ENCODE peak calls at places on chromosomes 3 and 15, in ten cellular contexts. O, N, G, X, E, M, Y, D, L and T are unnamed samples.

GRCh38 chr3:194761384-194761783 is 75.7 kb downstream of the FAM43A start:
- DNase-seq in O (no peak), N (no peak), G (no peak), X (no peak), E (no peak), M (no peak), Y (no peak), D (no peak), L (no peak), T (no peak)

GRCh38 chr3:17142516-17142915 is 257.8 kb downstream of the PLCL2 start:
- DNase-seq in O (no peak), N (no peak), G (no peak), X (no peak), E (no peak), M (no peak), Y (no peak), D (no peak), L (no peak), T (no peak)

GRCh38 chr3:24110051-24110450 is 165.0 kb downstream of the NR1D2 start:
- DNase-seq in O (no peak), N (no peak), G (no peak), X (no peak), E (no peak), M (no peak), Y (no peak), D (no peak), L (no peak), T (no peak)

GRCh38 chr3:124926426-124927116 is 8.0 kb downstream of the MUC13 start:
- DNase-seq in O (no peak), N (no peak), G (no peak), X (peak), E (no peak), M (no peak), Y (no peak), D (no peak), L (no peak), T (no peak)

GRCh38 chr3:8490079-8490552 is 11.5 kb upstream of the LMCD1 start:
- DNase-seq in O (no peak), N (peak), G (no peak), X (peak), E (no peak), M (no peak), Y (peak), D (no peak), L (no peak), T (no peak)

GRCh38 chr3:177813322-177813721 is 616.0 kb upstream of the TBL1XR1 start:
- DNase-seq in O (no peak), N (peak), G (no peak), X (peak), E (no peak), M (no peak), Y (no peak), D (no peak), L (no peak), T (no peak)

GRCh38 chr3:127730171-127730570 is 57.4 kb downstream of the ABTB1 start:
- DNase-seq in O (no peak), N (no peak), G (no peak), X (no peak), E (no peak), M (no peak), Y (no peak), D (no peak), L (no peak), T (no peak)

GRCh38 chr3:77051927-77052542 is 12.1 kb downstream of the ROBO2 start:
- DNase-seq in O (no peak), N (no peak), G (no peak), X (no peak), E (no peak), M (no peak), Y (no peak), D (no peak), L (no peak), T (no peak)

GRCh38 chr15:85582076-85582718 is 201.8 kb downstream of the AKAP13 start:
- DNase-seq in O (no peak), N (peak), G (no peak), X (peak), E (no peak), M (peak), Y (no peak), D (peak), L (no peak), T (no peak)

GRCh38 chr15:32956006-32956405 is 238.2 kb downstream of the GREM1 start:
- DNase-seq in O (no peak), N (peak), G (no peak), X (peak), E (no peak), M (no peak), Y (peak), D (peak), L (no peak), T (no peak)
- TF ChIP-seq CTCF in O (peak), N (peak), G (no peak), X (peak), E (no peak), M (peak), Y (peak), D (peak), L (peak), T (no peak)

GRCh38 chr3:103367481-103367880 is 932.7 kb downstream of the ZPLD1 start:
- DNase-seq in O (no peak), N (no peak), G (no peak), X (no peak), E (no peak), M (no peak), Y (no peak), D (no peak), L (no peak), T (no peak)

DNA sequence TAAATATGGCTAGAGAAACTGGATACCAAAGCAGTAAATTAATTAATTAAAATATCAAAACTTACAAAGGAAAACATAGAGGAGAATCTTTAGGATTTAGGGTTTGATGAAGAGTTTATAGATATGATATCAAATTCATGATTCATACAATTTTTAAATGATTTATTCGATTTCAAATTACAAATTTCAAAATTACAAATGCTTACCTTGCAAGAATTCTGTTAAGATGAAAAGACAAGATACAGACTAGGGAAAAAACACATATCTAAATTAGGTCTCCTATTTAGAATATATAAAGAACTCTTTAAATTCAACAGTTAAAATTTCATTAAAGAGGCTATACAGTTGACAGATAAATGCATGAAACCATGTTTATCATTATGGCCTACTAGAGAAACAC is 930.7 kb downstream of the ZPLD1 start:
- DNase-seq in O (no peak), N (no peak), G (no peak), X (no peak), E (no peak), M (no peak), Y (no peak), D (no peak), L (no peak), T (no peak)
- TF ChIP-seq CTCF in O (no peak), N (no peak), G (no peak), X (no peak), E (no peak), M (no peak), Y (no peak), D (no peak), L (no peak), T (no peak)

GRCh38 chr15:78317145-78317836 is 17.9 kb upstream of the SKIC8 start:
- DNase-seq in O (no peak), N (peak), G (no peak), X (no peak), E (no peak), M (no peak), Y (peak), D (no peak), L (no peak), T (no peak)
- TF ChIP-seq CTCF in O (no peak), N (peak), G (no peak), X (peak), E (no peak), M (no peak), Y (no peak), D (no peak), L (no peak), T (no peak)

GRCh38 chr3:38738630-38739395 is 77.2 kb downstream of the SCN10A start:
- DNase-seq in O (peak), N (peak), G (no peak), X (peak), E (no peak), M (no peak), Y (no peak), D (peak), L (no peak), T (no peak)
- TF ChIP-seq CTCF in O (peak), N (peak), G (peak), X (peak), E (peak), M (peak), Y (no peak), D (peak), L (peak), T (no peak)

DNA sequence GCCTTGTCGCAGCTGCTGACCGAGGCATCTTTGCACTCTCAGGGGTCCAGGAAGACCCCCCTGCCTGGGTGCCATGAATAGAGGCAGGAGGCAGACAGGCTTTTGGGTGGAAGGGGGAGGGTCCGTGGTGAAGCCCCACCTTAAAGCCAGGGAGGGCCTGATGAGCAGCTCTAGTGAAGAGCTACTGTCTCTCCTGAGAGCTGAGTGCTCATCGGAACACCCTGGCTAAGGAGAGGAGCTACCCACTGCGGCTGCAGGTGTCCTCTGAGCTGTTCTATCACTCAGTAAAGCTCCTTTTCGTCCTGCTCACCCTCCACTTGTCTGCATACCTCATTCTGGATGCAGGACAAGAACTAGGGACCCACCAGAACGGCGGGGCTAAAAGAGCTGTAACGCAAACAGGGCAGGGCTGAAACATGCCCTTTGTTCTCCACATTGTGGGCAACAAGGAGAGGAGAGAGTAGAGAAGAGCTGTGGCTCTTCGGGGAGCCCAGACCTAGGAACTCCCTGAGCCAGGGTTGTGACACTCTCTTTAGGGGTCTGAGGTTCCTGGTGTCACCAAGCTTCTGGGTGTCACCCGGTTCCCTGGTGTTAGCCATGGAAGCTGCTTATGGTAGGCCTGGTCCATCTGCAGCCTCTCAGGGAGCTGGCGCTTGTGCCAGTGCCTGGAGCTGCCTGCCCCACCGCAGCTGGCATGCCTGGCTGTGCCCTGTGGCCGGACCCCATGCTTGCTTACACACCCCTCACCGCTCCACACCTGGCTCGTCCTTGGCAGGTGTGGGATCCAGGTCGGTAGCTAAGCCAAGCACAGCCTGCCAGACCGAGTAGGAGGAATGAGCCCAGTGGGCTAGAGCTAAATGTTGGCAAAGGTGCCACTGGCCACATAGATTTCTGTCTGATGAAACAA is 26.2 kb upstream of the TFG start:
- DNase-seq in O (no peak), N (no peak), G (no peak), X (no peak), E (peak), M (no peak), Y (no peak), D (no peak), L (no peak), T (no peak)
- TF ChIP-seq CTCF in O (no peak), N (no peak), G (no peak), X (no peak), E (no peak), M (no peak), Y (no peak), D (no peak), L (no peak), T (no peak)

GRCh38 chr3:72887723-72888545 is at the start of gene GXYLT2:
- DNase-seq in O (peak), N (peak), G (peak), X (peak), E (peak), M (peak), Y (no peak), D (peak), L (peak), T (no peak)
- TF ChIP-seq CTCF in O (no peak), N (no peak), G (no peak), X (no peak), E (peak), M (no peak), Y (peak), D (no peak), L (no peak), T (no peak)

GRCh38 chr3:175127075-175127662 is 268.0 kb downstream of the NAALADL2 start:
- DNase-seq in O (no peak), N (no peak), G (no peak), X (no peak), E (no peak), M (no peak), Y (no peak), D (no peak), L (no peak), T (no peak)

GRCh38 chr3:175121225-175121624 is 262.1 kb downstream of the NAALADL2 start:
- DNase-seq in O (no peak), N (no peak), G (no peak), X (no peak), E (no peak), M (no peak), Y (no peak), D (no peak), L (no peak), T (no peak)
- TF ChIP-seq CTCF in O (peak), N (peak), G (no peak), X (peak), E (peak), M (peak), Y (no peak), D (no peak), L (peak), T (no peak)